ENCODE peak calls at places on chromosomes 16 and 17, in four cellular contexts. R is GM13977, Z is nephron progenitor cell, O is HepG2. Y is an unnamed sample.

GRCh38 chr17:66422181-66422580 is 119.8 kb downstream of the PRKCA start:
- DNase-seq in R (no peak), O (no peak), Z (no peak), Y (no peak)

GRCh38 chr16:1208239-1208830 is 16.7 kb downstream of the TPSG1 start:
- DNase-seq in Z (no peak), R (no peak), O (no peak), Y (peak)

GRCh38 chr17:73188011-73188410 is 4.8 kb upstream of the COG1 start:
- DNase-seq in Z (no peak), R (no peak), O (no peak), Y (no peak)

GRCh38 chr16:24853830-24854229 is 8.1 kb downstream of the SLC5A11 start:
- DNase-seq in R (no peak), O (no peak), Z (no peak), Y (no peak)

GRCh38 chr17:65438708-65439294 is 122.6 kb downstream of the AXIN2 start:
- DNase-seq in R (no peak), O (peak), Z (no peak), Y (no peak)

GRCh38 chr16:1283296-1283695 is 26.1 kb upstream of the UBE2I start:
- DNase-seq in Z (peak), R (no peak), O (no peak), Y (no peak)

GRCh38 chr17:50264263-50265113 is 9.8 kb upstream of the TMEM92 start:
- DNase-seq in R (peak), Z (peak), O (no peak), Y (no peak)

GRCh38 chr17:51707216-51707615 is 446.9 kb downstream of the UTP18 start:
- DNase-seq in O (no peak), Z (no peak), R (no peak), Y (no peak)

GRCh38 chr17:80005360-80006338 is 30.0 kb downstream of the TBC1D16 start:
- DNase-seq in O (peak), R (peak), Z (peak), Y (peak)

GRCh38 chr16:86566966-86567700 is 504 bp downstream of the FOXC2 start:
- DNase-seq in R (no peak), O (no peak), Z (peak), Y (no peak)

GRCh38 chr17:2903193-2903974 is 107.1 kb downstream of the RAP1GAP2 start:
- DNase-seq in O (peak), Z (no peak), R (no peak), Y (no peak)

GRCh38 chr17:57554826-57555635 is 190.1 kb downstream of the CCDC182 start:
- DNase-seq in O (no peak), R (no peak), Z (no peak), Y (no peak)

GRCh38 chr17:59763861-59764260 is 56.4 kb downstream of the VMP1 start:
- DNase-seq in O (peak), R (no peak), Z (no peak), Y (no peak)

GRCh38 chr17:31008374-31009035 is 37.7 kb downstream of the RNF135 start:
- DNase-seq in R (peak), O (no peak), Z (peak), Y (peak)

GRCh38 chr16:75054556-75054947 is 55.7 kb downstream of the ZNRF1 start:
- DNase-seq in Z (no peak), R (no peak), O (no peak), Y (no peak)

GRCh38 chr17:76726766-76727718 is at the start of gene METTL23:
- DNase-seq in R (peak), O (peak), Z (peak), Y (peak)

GRCh38 chr17:55238197-55238930 is 26.4 kb upstream of the HLF start:
- DNase-seq in R (peak), O (peak), Z (peak), Y (peak)

GRCh38 chr16:28210264-28210663 is 1.5 kb downstream of the XPO6 start:
- DNase-seq in Z (no peak), R (no peak), O (no peak), Y (no peak)

GRCh38 chr17:31398381-31399275 is 7.2 kb downstream of the RAB11FIP4 start:
- DNase-seq in Z (no peak), O (no peak), R (no peak), Y (no peak)

GRCh38 chr16:3651461-3652372 is 2.8 kb upstream of the DNASE1 start:
- DNase-seq in Z (no peak), R (no peak), O (no peak), Y (no peak)

GRCh38 chr16:72928089-72928981 is 119.6 kb downstream of the ZFHX3 start:
- DNase-seq in Z (no peak), O (no peak), R (no peak), Y (no peak)

GRCh38 chr17:79290726-79291125 is 216.1 kb downstream of the ENGASE start:
- DNase-seq in Z (no peak), O (no peak), R (no peak), Y (no peak)

GRCh38 chr17:28261219-28261618 is 57.8 kb upstream of the TMEM97 start:
- DNase-seq in Z (no peak), R (no peak), O (no peak), Y (no peak)

GRCh38 chr17:74601944-74602572 is 10.0 kb upstream of the CD300LD start:
- DNase-seq in O (peak), Z (peak), R (peak), Y (peak)

GRCh38 chr17:72884066-72884465 is 208.4 kb downstream of the SLC39A11 start:
- DNase-seq in O (no peak), Z (no peak), R (no peak), Y (no peak)

GRCh38 chr17:76145231-76146052 is 4.4 kb upstream of the FOXJ1 start:
- DNase-seq in R (no peak), O (no peak), Z (no peak), Y (peak)

GRCh38 chr17:41397003-41397665 is at the start of gene KRT31:
- DNase-seq in Z (no peak), R (no peak), O (no peak), Y (no peak)

GRCh38 chr16:75379339-75379738 is 54.0 kb downstream of the CFDP1 start:
- DNase-seq in Z (no peak), R (no peak), O (no peak), Y (peak)

GRCh38 chr17:41775394-41776226 is 10.9 kb downstream of the JUP start:
- DNase-seq in Z (no peak), O (no peak), R (no peak), Y (no peak)

GRCh38 chr17:48194097-48194550 is 86.6 kb downstream of the SNX11 start:
- DNase-seq in Z (no peak), R (no peak), O (no peak), Y (peak)

GRCh38 chr17:8190506-8190905 is 526 bp upstream of the BORCS6 start:
- DNase-seq in R (no peak), Z (no peak), O (no peak), Y (no peak)

GRCh38 chr17:50471009-50471905 is 2.6 kb upstream of the CHAD start:
- DNase-seq in O (no peak), R (no peak), Z (no peak), Y (no peak)

GRCh38 chr16:87540072-87540976 is 47.5 kb upstream of the ZCCHC14 start:
- DNase-seq in O (no peak), Z (peak), R (no peak), Y (no peak)

GRCh38 chr17:46027326-46028325 is 28.6 kb downstream of the STH start:
- DNase-seq in R (no peak), O (no peak), Z (no peak), Y (no peak)

GRCh38 chr16:57127836-57128235 is 35.5 kb downstream of the CPNE2 start:
- DNase-seq in R (no peak), O (no peak), Z (no peak), Y (no peak)

GRCh38 chr16:55915116-55915827 is 40.1 kb upstream of the CES5A start:
- DNase-seq in O (no peak), Z (no peak), R (no peak), Y (no peak)

GRCh38 chr16:85441189-85441889 is 171.8 kb upstream of the GSE1 start:
- DNase-seq in R (no peak), O (peak), Z (no peak), Y (peak)
- TF ChIP-seq CTCF in R (peak), O (peak), Z (no peak), Y (no peak)

DNA sequence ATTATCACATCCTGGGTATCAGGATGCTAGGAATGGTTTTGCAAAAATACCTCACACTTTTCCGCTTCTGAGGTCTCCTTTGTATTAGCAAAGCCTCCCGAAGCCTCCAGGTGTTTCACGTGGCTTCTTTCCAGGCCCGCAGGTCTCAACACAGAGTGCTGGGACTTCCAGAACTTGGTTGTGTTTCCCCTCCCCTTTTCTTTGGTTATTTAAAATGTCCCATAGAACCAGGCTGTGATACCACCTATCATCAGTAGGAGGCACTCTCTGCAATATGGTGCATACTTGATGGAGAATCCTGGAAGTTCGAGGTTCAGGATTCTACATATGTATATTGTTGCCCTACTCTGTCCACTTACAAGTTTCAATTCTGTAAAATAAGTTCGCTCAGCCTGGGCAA is 28.8 kb downstream of the ATP2C2 start:
- DNase-seq in R (no peak), O (no peak), Z (no peak), Y (no peak)
- TF ChIP-seq CTCF in R (peak), O (peak), Z (no peak), Y (no peak)

GRCh38 chr17:78174332-78174869 is 6.0 kb downstream of the SYNGR2 start:
- DNase-seq in O (no peak), Z (no peak), R (no peak), Y (no peak)
- TF ChIP-seq CTCF in O (no peak), Z (no peak), R (no peak), Y (no peak)

GRCh38 chr17:43170140-43170765 is 761 bp upstream of the NBR1 start:
- DNase-seq in O (peak), R (peak), Z (peak), Y (peak)

GRCh38 chr17:43169561-43170139 is 1.4 kb upstream of the NBR1 start:
- DNase-seq in R (peak), Z (peak), O (peak), Y (peak)

GRCh38 chr17:43170766-43171681 is at the start of gene NBR1:
- DNase-seq in O (peak), R (peak), Z (peak), Y (peak)

GRCh38 chr17:43175213-43176118 is 4.5 kb downstream of the NBR1 start:
- DNase-seq in Z (no peak), O (peak), R (no peak), Y (no peak)

GRCh38 chr17:43171761-43172487 is 910 bp downstream of the NBR1 start:
- DNase-seq in O (peak), R (no peak), Z (no peak), Y (peak)
- TF ChIP-seq CTCF in O (peak), R (peak), Z (no peak), Y (no peak)

DNA sequence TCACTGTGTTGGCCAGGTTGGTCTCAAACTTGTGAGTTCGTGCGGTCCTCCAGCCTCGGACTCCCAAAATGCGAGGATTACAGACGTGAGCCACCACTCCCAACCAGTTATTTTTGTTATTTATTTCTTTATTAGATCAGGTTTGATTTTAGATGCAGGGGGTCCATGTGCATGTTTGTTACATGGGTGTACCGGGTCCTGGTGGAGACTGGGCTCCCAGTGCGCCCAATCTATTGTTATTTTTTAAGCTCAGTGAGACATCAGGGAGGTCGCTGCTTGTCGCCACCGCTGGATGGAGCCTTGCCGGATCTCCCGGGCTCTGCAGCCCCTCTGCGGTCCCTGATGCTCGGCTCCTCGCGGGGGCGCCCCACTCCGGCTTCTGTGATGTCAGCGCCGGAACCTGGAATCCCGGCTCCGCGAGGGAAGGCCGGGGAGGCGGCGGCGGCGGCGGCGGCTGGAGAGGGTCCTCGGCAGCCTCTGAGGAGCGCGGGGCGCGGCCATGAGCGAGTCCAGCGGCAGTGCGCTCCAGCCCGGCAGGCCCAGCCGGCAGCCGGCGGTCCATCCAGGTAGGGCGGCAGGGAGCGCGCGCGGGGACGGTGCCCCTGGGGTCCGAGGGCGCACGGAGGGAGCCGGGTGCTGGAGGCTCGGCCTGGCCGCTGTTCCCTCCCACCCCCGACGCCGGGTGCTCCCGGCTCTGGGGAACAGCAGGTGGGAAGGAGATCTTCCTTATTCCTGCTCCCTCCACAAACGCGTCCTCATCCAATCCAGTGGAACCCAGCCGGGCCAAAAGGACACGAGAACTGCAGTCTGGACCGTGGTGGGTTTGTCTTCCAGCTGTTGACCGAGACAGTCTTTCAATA is at the start of gene TMC7:
- DNase-seq in Z (peak), O (peak), R (peak), Y (peak)
- TF ChIP-seq CTCF in Z (peak), O (peak), R (peak), Y (peak)

DNA sequence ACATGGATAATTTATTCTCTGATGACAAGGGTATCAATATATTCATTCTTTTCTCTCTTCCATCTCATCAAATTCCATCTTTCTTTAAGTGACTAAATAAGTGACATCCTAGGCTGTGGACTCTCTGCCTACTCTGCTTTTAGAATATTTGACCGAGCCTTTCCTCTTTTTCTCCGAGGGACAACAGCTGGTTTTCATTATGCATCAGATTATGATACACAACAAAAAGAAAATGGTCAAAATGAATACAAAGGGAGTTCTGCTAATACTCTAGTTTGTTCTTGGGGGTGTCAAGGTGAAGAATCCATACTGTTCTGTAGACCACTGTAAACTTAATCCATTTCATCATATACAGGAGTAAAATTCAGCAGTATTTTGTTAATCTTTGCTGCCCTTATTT is 942.6 kb downstream of the KCNJ2 start:
- DNase-seq in R (no peak), O (no peak), Z (no peak), Y (no peak)
- TF ChIP-seq CTCF in R (no peak), O (no peak), Z (no peak), Y (no peak)

DNA sequence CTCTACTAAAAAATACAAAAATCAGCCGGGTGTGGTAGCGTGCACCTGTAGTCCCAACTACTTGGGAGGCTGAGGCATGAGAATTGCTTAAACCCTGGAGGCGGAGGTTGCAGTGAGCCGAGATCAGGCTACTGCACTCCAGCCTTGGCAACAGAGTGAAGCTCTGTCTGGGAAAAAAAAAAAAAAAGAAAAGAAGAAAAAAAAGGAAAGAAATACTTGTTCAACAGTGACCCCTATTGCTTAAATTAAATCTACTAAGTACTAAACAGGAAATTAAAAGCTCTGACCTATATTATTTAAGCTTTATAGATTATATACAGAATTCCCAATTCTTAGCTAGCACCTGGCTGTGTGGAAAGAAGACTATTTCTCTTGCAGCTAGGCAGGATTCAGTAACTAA is 48.9 kb downstream of the FBXL20 start:
- DNase-seq in R (no peak), O (no peak), Z (no peak), Y (no peak)
- TF ChIP-seq CTCF in R (no peak), O (no peak), Z (no peak), Y (no peak)

DNA sequence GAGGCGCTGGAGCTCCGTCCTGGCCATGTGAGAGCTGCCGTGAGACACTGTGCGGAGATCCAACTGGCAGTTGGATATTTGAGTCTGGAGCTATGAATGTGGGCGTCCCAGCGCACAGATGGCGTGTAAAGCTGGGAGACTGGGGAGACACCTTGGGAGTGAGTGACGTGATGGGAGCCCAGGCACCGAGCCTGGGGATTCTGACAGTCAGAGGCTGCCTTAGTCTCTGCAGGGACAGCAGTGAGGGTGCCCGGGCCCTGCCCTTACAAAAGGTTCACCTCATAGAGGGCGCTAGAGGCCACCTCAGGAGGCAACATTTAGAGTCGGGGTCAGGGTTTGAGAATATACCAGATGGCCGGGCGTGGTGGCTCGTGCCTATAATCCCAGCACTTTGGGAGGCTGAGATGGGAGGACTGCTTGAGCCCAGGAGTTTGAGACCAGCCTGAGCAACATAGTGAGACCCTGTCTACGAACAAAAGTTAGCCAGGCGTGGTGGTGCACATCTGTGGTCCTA is 194.1 kb upstream of the GSE1 start:
- DNase-seq in R (no peak), O (no peak), Z (peak), Y (peak)
- TF ChIP-seq CTCF in R (no peak), O (peak), Z (no peak), Y (no peak)

DNA sequence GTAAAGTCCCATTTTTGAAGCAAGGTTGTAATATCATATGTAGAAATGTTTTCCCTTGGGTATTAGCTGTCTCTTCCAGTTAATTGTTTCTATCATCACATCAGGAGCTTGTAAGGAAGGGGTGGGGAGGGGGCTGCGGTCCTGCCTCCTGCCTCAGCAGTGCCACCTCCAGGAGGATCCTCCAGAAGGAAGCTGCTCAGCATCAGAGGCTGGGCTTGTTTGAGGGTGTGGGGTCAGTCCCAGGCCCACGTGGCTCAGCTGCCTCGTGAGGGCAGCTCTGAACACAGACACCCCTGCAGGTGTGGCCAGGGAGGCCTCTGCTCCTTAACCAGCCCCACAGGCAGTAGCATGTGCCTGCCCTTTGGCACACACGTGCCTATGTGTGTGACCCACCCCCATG is 46.2 kb downstream of the MRM1 start:
- DNase-seq in Z (no peak), O (no peak), R (no peak), Y (no peak)
- TF ChIP-seq CTCF in Z (no peak), O (no peak), R (no peak), Y (no peak)

Y was measured in activated CD8-positive, alpha-beta T cell treated with anti-CD3 and anti-CD28 coated beads for 36 hours.